ENCODE peak calls at places on chromosomes 12 and 14, in four cellular contexts. V is heart right ventricle, B is left ventricle myocardium inferior, T is SK-N-SH. I is an unnamed sample. For H3K4me1, the result is how much of the 10 kb centered on the place peaks cover.

GRCh38 chr12:46839232-46839631 is 13.4 kb upstream of the SLC38A4 start:
- DNase-seq in T (no peak), B (no peak), V (no peak), I (no peak)

GRCh38 chr14:101476931-101477553 is 84.3 kb upstream of the DIO3 start:
- DNase-seq in B (no peak), V (no peak), T (no peak), I (peak)

GRCh38 chr12:91991397-91992187 is 154.1 kb downstream of the BTG1 start:
- DNase-seq in T (no peak), B (no peak), V (no peak), I (no peak)

GRCh38 chr12:132439333-132439904 is 50.5 kb upstream of the FBRSL1 start:
- DNase-seq in B (no peak), T (no peak), V (no peak), I (no peak)

GRCh38 chr12:27840229-27840999 is 60.4 kb upstream of the MANSC4 start:
- DNase-seq in B (no peak), V (no peak), T (no peak), I (no peak)

GRCh38 chr12:572532-572899 is 90.7 kb downstream of the NINJ2 start:
- DNase-seq in V (no peak), B (no peak), T (no peak), I (no peak)

GRCh38 chr12:104957388-104958008 is 592 bp downstream of the SLC41A2 start:
- DNase-seq in T (peak), V (peak), B (peak), I (no peak)

GRCh38 chr12:67509987-67510386 is 138.6 kb upstream of the DYRK2 start:
- DNase-seq in T (no peak), V (no peak), B (no peak), I (no peak)

GRCh38 chr14:68968721-68969120 is 10.4 kb downstream of the ACTN1 start:
- DNase-seq in B (no peak), T (no peak), V (no peak), I (no peak)

GRCh38 chr14:64685364-64686130 is 18.7 kb upstream of the PLEKHG3 start:
- DNase-seq in T (peak), V (no peak), B (no peak), I (no peak)

GRCh38 chr12:115097406-115097805 is 413.4 kb upstream of the TBX3 start:
- DNase-seq in T (no peak), V (peak), B (no peak), I (peak)

GRCh38 chr12:34399631-34400422 is 377.5 kb downstream of the ALG10 start:
- DNase-seq in B (peak), V (peak), T (peak), I (peak)

GRCh38 chr12:100545092-100545491 is 28.4 kb upstream of the GAS2L3 start:
- DNase-seq in T (no peak), V (no peak), B (no peak), I (no peak)

GRCh38 chr12:42565001-42565400 is 24.5 kb downstream of the PRICKLE1 start:
- DNase-seq in T (no peak), V (no peak), B (no peak), I (no peak)

GRCh38 chr14:103746706-103747105 is 31.1 kb downstream of the ZFYVE21 start:
- DNase-seq in B (no peak), V (no peak), T (no peak), I (no peak)

GRCh38 chr14:53149656-53150319 is 3.3 kb downstream of the DDHD1 start:
- DNase-seq in T (no peak), B (no peak), V (no peak), I (no peak)

GRCh38 chr12:101087903-101088302 is 122.1 kb downstream of the SLC5A8 start:
- DNase-seq in V (no peak), B (no peak), T (no peak), I (no peak)

GRCh38 chr12:18971932-18972331 is 157.6 kb upstream of the PLEKHA5 start:
- DNase-seq in T (no peak), V (no peak), B (no peak), I (no peak)

GRCh38 chr14:36171607-36172006 is 4.9 kb downstream of the PTCSC3 start:
- DNase-seq in B (no peak), T (no peak), V (no peak), I (no peak)

GRCh38 chr12:108505121-108505520 is 10.0 kb upstream of the FICD start:
- DNase-seq in T (no peak), V (no peak), B (no peak), I (no peak)

GRCh38 chr12:132710062-132710421 is 600 bp upstream of the PGAM5 start:
- DNase-seq in T (no peak), V (no peak), B (no peak), I (no peak)

GRCh38 chr12:63302269-63302940 is 151.4 kb upstream of the AVPR1A start:
- DNase-seq in V (no peak), T (no peak), B (no peak), I (no peak)

GRCh38 chr12:103348935-103349334 is 146.8 kb downstream of the C12orf42 start:
- DNase-seq in V (no peak), B (no peak), T (no peak), I (no peak)

GRCh38 chr12:1201886-1202285 is 210.9 kb downstream of the ERC1 start:
- DNase-seq in V (no peak), T (no peak), B (no peak), I (no peak)

DNA sequence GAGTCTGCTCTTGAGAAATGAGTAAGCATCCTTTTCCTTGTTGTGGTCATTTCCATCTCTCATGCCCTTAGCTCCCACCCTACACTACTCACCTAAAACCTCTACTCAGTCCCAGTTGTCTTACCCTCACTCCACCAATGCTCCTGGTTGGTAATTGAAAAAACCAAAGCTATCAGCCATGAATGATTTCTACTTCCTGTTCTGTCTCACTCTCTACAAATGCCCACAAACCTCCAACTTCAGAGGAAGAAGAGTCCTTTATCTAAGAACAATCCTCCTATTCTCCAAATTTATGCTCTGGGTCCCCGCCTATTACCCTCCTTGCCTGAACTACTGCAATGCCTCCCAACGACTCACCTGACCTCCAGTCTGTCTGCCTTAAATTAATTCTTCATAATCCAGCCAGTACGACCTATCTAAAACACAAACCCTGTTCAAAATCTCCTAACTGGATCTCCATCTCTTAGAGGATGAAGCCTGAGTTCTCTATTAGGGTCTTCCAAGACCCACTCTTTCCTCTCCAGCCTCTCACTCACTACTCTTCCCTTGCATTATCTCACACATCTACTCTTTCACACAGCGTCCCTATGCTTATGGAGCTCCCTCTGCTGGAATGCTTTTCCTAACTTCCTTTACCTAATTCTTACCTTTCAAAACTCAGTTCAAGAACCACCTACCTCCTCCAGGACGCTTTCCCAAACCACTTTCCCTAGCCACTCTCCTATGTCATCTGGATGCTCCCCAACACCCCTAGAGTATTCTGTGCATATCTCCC is 2.2 kb downstream of the DHRS1 start:
- DNase-seq in V (no peak), T (peak), B (no peak), I (no peak)
- H3K4me1 ChIP-seq in V (under half), T (under half), B (under half), I (under half)

GRCh38 chr14:60171690-60172089 is 6.5 kb upstream of the DHRS7 start:
- DNase-seq in B (no peak), V (no peak), T (no peak), I (no peak)
- H3K4me1 ChIP-seq in B (under half), V (under half), T (under half), I (under half)

DNA sequence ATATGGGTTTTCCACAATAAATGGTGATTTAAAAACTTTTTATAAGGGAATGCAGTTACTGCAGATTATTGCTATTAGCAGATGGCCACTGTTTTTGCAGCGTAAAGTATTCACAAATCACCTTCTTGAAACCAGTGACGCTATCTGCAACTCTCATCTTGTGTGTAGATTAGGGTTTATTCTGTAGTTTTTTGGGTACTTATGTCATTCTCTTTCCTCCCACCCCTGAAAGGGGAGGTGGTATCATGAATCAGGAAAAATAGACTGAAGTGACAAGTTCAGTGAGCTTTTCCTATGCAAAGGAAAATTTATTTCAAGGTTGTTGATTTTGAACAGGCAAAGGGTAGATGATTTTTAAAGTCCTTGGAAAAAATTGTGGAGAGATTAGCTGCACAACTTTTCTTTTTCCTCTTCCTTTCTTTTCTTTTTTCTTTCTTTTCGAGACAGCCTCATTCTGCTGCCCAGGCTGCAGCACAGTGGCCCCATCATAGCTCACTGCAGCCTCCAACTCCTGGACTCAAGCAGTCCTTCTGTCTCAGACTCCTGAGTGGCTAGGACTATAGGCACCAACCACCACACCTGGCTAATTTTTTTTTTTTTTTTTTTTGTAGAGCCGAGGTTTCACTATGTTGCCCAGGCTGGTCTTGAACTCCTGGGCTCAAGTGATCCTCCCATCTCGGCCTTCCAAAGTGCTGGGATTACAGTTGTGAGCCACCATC is 1.6 kb downstream of the FRS2 start:
- DNase-seq in B (no peak), T (no peak), V (no peak), I (no peak)
- H3K4me1 ChIP-seq in B (half or more), T (under half), V (half or more), I (under half)

GRCh38 chr14:91901449-91902250 is 34.3 kb upstream of the TC2N start:
- DNase-seq in V (no peak), T (no peak), B (peak), I (peak)
- H3K4me1 ChIP-seq in V (under half), T (under half), B (half or more), I (under half)

GRCh38 chr12:116919706-116920485 is 9.1 kb downstream of the FBXW8 start:
- DNase-seq in T (no peak), B (no peak), V (no peak), I (no peak)

GRCh38 chr12:116922194-116922897 is 11.6 kb downstream of the FBXW8 start:
- DNase-seq in T (no peak), V (no peak), B (no peak), I (no peak)

GRCh38 chr12:116918464-116918863 is 7.7 kb downstream of the FBXW8 start:
- DNase-seq in T (no peak), B (no peak), V (no peak), I (no peak)

GRCh38 chr12:116919247-116919671 is 8.5 kb downstream of the FBXW8 start:
- DNase-seq in T (no peak), B (no peak), V (no peak), I (no peak)

DNA sequence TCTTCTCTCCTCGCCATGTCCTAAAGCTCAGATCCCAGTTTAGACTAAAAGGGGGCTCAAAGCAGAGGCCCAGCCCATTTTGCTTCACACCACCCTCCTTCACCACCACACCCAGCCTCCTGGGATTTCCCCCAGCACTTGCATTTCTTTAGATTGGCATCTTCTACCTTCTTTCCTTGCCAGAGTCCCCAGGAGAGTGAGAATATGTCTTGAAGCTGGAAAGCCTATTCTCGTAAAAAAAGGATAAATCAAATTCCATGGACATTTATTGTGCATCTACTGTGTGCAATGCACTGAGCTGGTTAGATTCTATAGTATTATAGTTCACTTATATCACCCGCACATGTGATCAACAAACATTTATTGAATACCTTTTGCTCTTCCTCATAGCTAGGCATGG is 10.2 kb downstream of the FBXW8 start:
- DNase-seq in T (no peak), V (no peak), B (no peak), I (no peak)
- H3K4me1 ChIP-seq in T (under half), V (under half), B (under half), I (under half)